ENCODE peak calls at places on chromosomes 2 and 18, in seven cellular contexts. O is trophoblast cell, C is sciatic nerve, H is HTR-8/SVneo, W is Right ventricle myocardium inferior, K is WERI-Rb-1, T is NCI-H1417. D is an unnamed sample.

GRCh38 chr2:120675460-120676130 is 60.1 kb upstream of the GLI2 start:
- DNase-seq in C (no peak), W (no peak), K (no peak), O (peak; percentile 65), H (peak; percentile 74), T (no peak), D (no peak)

GRCh38 chr18:46167971-46168370 is 63.8 kb downstream of the HAUS1 start:
- DNase-seq in W (no peak), T (no peak), O (no peak), C (no peak), H (no peak), K (no peak), D (no peak)

GRCh38 chr2:61952291-61952690 is 46.8 kb downstream of the COMMD1 start:
- DNase-seq in K (no peak), H (no peak), T (no peak), C (no peak), O (no peak), W (no peak), D (no peak)

GRCh38 chr18:26103579-26103978 is 13.2 kb upstream of the SS18 start:
- DNase-seq in O (peak; percentile 21), C (no peak), H (no peak), W (no peak), T (no peak), K (peak; percentile 58), D (no peak)

GRCh38 chr2:176100547-176101140 is 1.0 kb downstream of the HOXD12 start:
- DNase-seq in K (no peak), H (no peak), O (no peak), W (no peak), C (no peak), T (no peak), D (no peak)

GRCh38 chr18:2222270-2223185 is 348.8 kb downstream of the METTL4 start:
- DNase-seq in T (no peak), C (no peak), O (no peak), K (no peak), W (no peak), H (no peak), D (peak; percentile 73)

GRCh38 chr2:188765522-188765921 is 208.7 kb upstream of the COL3A1 start:
- DNase-seq in T (peak; percentile 59), H (no peak), K (peak; percentile 40), C (no peak), O (peak; percentile 20), W (no peak), D (peak; percentile 37)

GRCh38 chr2:239836021-239836765 is 188.9 kb downstream of the NDUFA10 start:
- DNase-seq in W (no peak), C (peak; percentile 31), O (no peak), T (no peak), K (no peak), H (no peak), D (no peak)

GRCh38 chr18:2087877-2088673 is 483.2 kb downstream of the METTL4 start:
- DNase-seq in C (no peak), W (peak; percentile 81), O (no peak), H (no peak), K (peak; percentile 63), T (no peak), D (peak; percentile 26)

GRCh38 chr2:223758131-223758840 is 79.1 kb downstream of the AP1S3 start:
- DNase-seq in C (no peak), H (no peak), O (no peak), T (peak; percentile 5), W (no peak), K (no peak), D (no peak)

GRCh38 chr18:45567123-45567522 is 48.2 kb upstream of the SLC14A2 start:
- DNase-seq in W (no peak), H (no peak), T (no peak), O (no peak), K (no peak), C (no peak), D (no peak)

GRCh38 chr2:105405291-105405690 is 6.4 kb upstream of the FHL2 start:
- DNase-seq in T (no peak), H (no peak), W (no peak), O (peak; percentile 52), K (no peak), C (no peak), D (peak; percentile 71)

GRCh38 chr2:127658146-127658545 is 12.2 kb downstream of the GPR17 start:
- DNase-seq in C (peak; percentile 28), W (no peak), O (no peak), H (no peak), T (no peak), K (no peak), D (no peak)

GRCh38 chr2:12787891-12788783 is 71.4 kb downstream of the TRIB2 start:
- DNase-seq in O (no peak), C (no peak), T (no peak), W (no peak), K (no peak), H (no peak), D (peak; percentile 36)

GRCh38 chr2:68330691-68331090 is 10.9 kb upstream of the CNRIP1 start:
- DNase-seq in H (peak; percentile 27), T (no peak), W (no peak), O (no peak), K (no peak), C (no peak), D (no peak)

GRCh38 chr2:237466266-237466665 is 20.8 kb upstream of the MLPH start:
- DNase-seq in T (no peak), C (no peak), H (no peak), K (no peak), O (no peak), W (no peak), D (peak; percentile 53)

GRCh38 chr2:236295481-236295880 is 31.3 kb upstream of the ASB18 start:
- DNase-seq in C (no peak), W (no peak), H (no peak), T (no peak), K (no peak), O (no peak), D (no peak)

GRCh38 chr2:165872101-165872791 is 78.2 kb upstream of the GALNT3 start:
- DNase-seq in C (no peak), T (no peak), W (no peak), O (no peak), K (no peak), H (no peak), D (no peak)

GRCh38 chr18:48876590-48876989 is 74.2 kb downstream of the SMAD7 start:
- DNase-seq in T (no peak), W (no peak), H (no peak), O (no peak), K (no peak), C (no peak), D (no peak)

GRCh38 chr2:186546842-186547241 is 43.0 kb upstream of the ITGAV start:
- DNase-seq in W (no peak), H (no peak), C (no peak), O (no peak), T (no peak), K (no peak), D (peak; percentile 70)

GRCh38 chr2:142321706-142322280 is 191.0 kb upstream of the LRP1B start:
- DNase-seq in W (no peak), K (no peak), O (no peak), H (no peak), T (no peak), C (no peak), D (peak; percentile 55)

GRCh38 chr2:216142540-216142939 is 33.4 kb downstream of the XRCC5 start:
- DNase-seq in C (no peak), O (no peak), W (no peak), H (no peak), T (no peak), K (no peak), D (peak; percentile 31)

GRCh38 chr2:54271843-54272600 is 16.0 kb upstream of the TSPYL6 start:
- DNase-seq in H (no peak), O (no peak), K (no peak), T (no peak), W (no peak), C (no peak), D (no peak)

D was measured in renal cortical epithelial cell.